ENCODE peak calls at places on chromosomes 12 and 14, in four cellular contexts. L is activated T-cell treated with anti-CD3 and anti-CD28 coated beads, Interleukin-2, amount 50 U/mL, for 4 hours; O is left ventricle myocardium inferior; S is NCI-H774. Z is an unnamed sample.

GRCh38 chr12:124333724-124334123 is 38.8 kb downstream of the RFLNA start:
- DNase-seq in L (no peak), O (no peak), S (no peak), Z (no peak)

GRCh38 chr12:101828463-101829196 is 2.1 kb downstream of the GNPTAB start:
- DNase-seq in L (no peak), O (no peak), S (no peak), Z (no peak)

GRCh38 chr12:47776471-47777143 is 3.6 kb downstream of the SLC48A1 start:
- DNase-seq in L (no peak), O (no peak), S (no peak), Z (no peak)

GRCh38 chr12:53505555-53506449 is 1.5 kb downstream of the NPFF start:
- DNase-seq in L (no peak), O (no peak), S (no peak), Z (no peak)

GRCh38 chr12:123049398-123050250 is 69.1 kb downstream of the ARL6IP4 start:
- DNase-seq in L (no peak), O (no peak), S (no peak), Z (no peak)

GRCh38 chr14:22551597-22551982 is 37.4 kb downstream of the DAD1 start:
- DNase-seq in L (no peak), O (no peak), S (no peak), Z (no peak)

GRCh38 chr14:68741839-68742470 is 50.9 kb downstream of the ZFP36L1 start:
- DNase-seq in L (no peak), O (no peak), S (no peak), Z (no peak)

GRCh38 chr14:99609245-99610117 is 5.5 kb upstream of the CCDC85C start:
- DNase-seq in L (peak; percentile 17), O (no peak), S (no peak), Z (no peak)

GRCh38 chr14:75724414-75725204 is 63.6 kb downstream of the TTLL5 start:
- DNase-seq in L (no peak), O (peak; percentile 41), S (no peak), Z (no peak)

GRCh38 chr12:117857632-117858274 is 111.0 kb downstream of the KSR2 start:
- DNase-seq in L (peak; percentile 43), O (no peak), S (peak; percentile 6), Z (no peak)

Z was measured in tibial artery.